ENCODE peak calls at places on chromosomes 7 and 10, in seven cellular contexts. W, K, B, M, Q, O and G are unnamed samples. For H4K20me1, the result is how much of the 10 kb centered on the place peaks cover.

GRCh38 chr10:27742926-27743735 is 2.5 kb downstream of the MKX start:
- DNase-seq in W (no peak), K (no peak), B (no peak), M (no peak), Q (peak), O (no peak), G (peak)

GRCh38 chr10:47456794-47457527 is 27.0 kb downstream of the ANXA8 start:
- DNase-seq in W (no peak), K (no peak), B (no peak), M (no peak), Q (peak), O (peak), G (no peak)

GRCh38 chr7:50339990-50340500 is 35.5 kb downstream of the IKZF1 start:
- DNase-seq in W (no peak), K (no peak), B (no peak), M (peak), Q (no peak), O (no peak), G (no peak)

GRCh38 chr10:50805981-50806622 is 66.4 kb downstream of the ASAH2B start:
- DNase-seq in W (no peak), K (no peak), B (no peak), M (no peak), Q (no peak), O (no peak), G (no peak)

GRCh38 chr10:4352566-4352961 is 473.4 kb upstream of the AKR1E2 start:
- DNase-seq in W (no peak), K (no peak), B (no peak), M (no peak), Q (no peak), O (no peak), G (peak)

GRCh38 chr10:33506838-33507661 is 172.6 kb upstream of the NRP1 start:
- DNase-seq in W (peak), K (peak), B (no peak), M (no peak), Q (no peak), O (no peak), G (peak)

GRCh38 chr7:135079068-135079467 is 68.8 kb upstream of the TMEM140 start:
- DNase-seq in W (no peak), K (no peak), B (no peak), M (no peak), Q (no peak), O (no peak), G (no peak)

GRCh38 chr7:98374285-98374680 is 26.6 kb downstream of the BAIAP2L1 start:
- DNase-seq in W (no peak), K (no peak), B (no peak), M (no peak), Q (no peak), O (no peak), G (no peak)

GRCh38 chr7:66871076-66871475 is 49.9 kb upstream of the TMEM248 start:
- DNase-seq in W (no peak), K (no peak), B (no peak), M (no peak), Q (no peak), O (no peak), G (no peak)

GRCh38 chr7:74672343-74672915 is 14.9 kb downstream of the GTF2I start:
- DNase-seq in W (no peak), K (no peak), B (no peak), M (no peak), Q (no peak), O (no peak), G (no peak)

GRCh38 chr10:130207205-130207604 is 71.0 kb downstream of the GLRX3 start:
- DNase-seq in W (no peak), K (no peak), B (no peak), M (no peak), Q (no peak), O (no peak), G (no peak)

GRCh38 chr10:113709221-113709838 is 29.6 kb downstream of the CASP7 start:
- DNase-seq in W (peak), K (no peak), B (no peak), M (no peak), Q (no peak), O (no peak), G (peak)

GRCh38 chr7:70417061-70417655 is 714.8 kb upstream of the GALNT17 start:
- DNase-seq in W (no peak), K (no peak), B (no peak), M (no peak), Q (peak), O (no peak), G (no peak)

GRCh38 chr7:126179916-126180315 is 1072.8 kb downstream of the GRM8 start:
- DNase-seq in W (no peak), K (no peak), B (no peak), M (no peak), Q (no peak), O (no peak), G (no peak)

GRCh38 chr7:85386460-85386859 is 199.6 kb upstream of the SEMA3D start:
- DNase-seq in W (no peak), K (no peak), B (no peak), M (no peak), Q (no peak), O (no peak), G (no peak)

GRCh38 chr7:32506266-32507054 is 11.2 kb downstream of the AVL9 start:
- DNase-seq in W (peak), K (no peak), B (peak), M (peak), Q (no peak), O (peak), G (peak)

GRCh38 chr10:123970207-123970926 is 78.8 kb upstream of the CPXM2 start:
- DNase-seq in W (no peak), K (no peak), B (no peak), M (no peak), Q (peak), O (no peak), G (no peak)

GRCh38 chr7:26958834-26959233 is 94.4 kb upstream of the SKAP2 start:
- DNase-seq in W (peak), K (no peak), B (peak), M (no peak), Q (no peak), O (peak), G (peak)

GRCh38 chr7:47188653-47189315 is 393.1 kb downstream of the TNS3 start:
- DNase-seq in W (no peak), K (no peak), B (no peak), M (peak), Q (no peak), O (no peak), G (no peak)

GRCh38 chr10:3924344-3924743 is 139.3 kb upstream of the KLF6 start:
- DNase-seq in W (peak), K (no peak), B (no peak), M (no peak), Q (no peak), O (no peak), G (peak)

GRCh38 chr7:27453702-27454405 is 208.8 kb downstream of the HIBADH start:
- DNase-seq in W (peak), K (no peak), B (no peak), M (no peak), Q (no peak), O (peak), G (peak)

DNA sequence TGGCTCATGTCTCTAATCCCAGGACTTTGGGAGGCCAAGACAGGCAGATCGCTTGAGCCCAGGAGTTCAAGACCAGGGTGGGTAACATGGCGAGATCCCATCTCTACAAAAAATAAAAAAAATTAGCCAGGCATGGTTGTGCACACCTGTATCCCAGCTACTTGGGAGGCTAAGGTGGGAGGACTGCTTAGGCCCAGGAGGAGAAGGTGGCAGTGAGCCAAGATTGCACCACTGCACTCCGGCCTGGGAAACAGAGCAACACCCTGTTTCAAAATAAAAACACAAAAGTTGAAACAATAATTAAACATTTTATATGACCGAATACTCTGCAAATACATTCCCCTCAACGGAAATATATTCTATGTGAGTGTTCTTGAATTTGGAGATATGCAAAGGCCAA is 40.3 kb downstream of the JMJD1C start:
- DNase-seq in W (no peak), K (no peak), B (no peak), M (no peak), Q (no peak), O (no peak), G (no peak)
- H4K20me1 ChIP-seq in W (under half), K (under half), B (under half), M (under half), Q (under half), O (under half), G (under half)

DNA sequence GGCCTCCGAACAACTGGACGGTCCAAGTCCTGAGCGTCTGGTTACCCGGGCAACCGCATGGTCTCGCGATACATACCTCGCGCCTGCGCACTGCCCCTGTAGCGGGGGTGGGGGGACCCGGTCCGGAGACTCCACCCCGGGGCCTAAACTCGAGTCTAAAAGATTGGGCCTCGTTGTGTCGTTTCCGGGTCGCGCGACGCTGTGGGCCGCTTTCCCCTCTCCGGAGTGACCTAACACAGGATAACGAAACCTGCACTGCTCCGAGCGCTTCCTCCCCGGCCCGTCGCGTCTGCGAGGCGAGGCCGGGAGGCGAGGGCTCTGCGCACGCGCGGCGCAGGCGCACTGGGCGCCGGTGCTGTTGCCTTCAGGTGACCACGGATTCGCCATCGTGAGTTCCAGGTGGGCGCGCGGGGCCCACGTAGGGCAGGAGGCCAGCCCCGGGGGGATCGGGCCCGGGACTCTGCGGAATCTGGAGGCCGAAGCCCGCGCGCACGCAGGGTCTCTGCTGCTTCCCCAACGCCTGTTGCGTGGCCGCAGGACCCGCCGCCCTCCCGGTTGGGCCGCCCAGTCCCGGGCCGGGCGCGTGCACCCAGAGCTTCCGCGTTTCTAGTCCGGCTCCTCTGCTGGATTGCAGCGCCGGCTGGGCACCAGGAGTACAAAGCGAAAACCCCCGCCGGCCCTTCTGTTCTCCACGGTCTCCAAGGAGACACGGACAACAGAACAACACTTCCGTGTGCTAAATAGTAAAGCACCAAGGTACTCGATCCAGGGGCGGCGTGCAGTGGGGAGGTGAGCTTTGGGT is at the start of gene RPP38:
- DNase-seq in W (peak), K (peak), B (peak), M (peak), Q (peak), O (peak), G (peak)
- TF ChIP-seq POLR2A in W (peak), K (peak), B (peak), M (peak), Q (peak), O (peak), G (peak)

GRCh38 chr7:131530137-131530536 is 26.3 kb downstream of the PODXL start:
- DNase-seq in W (no peak), K (no peak), B (no peak), M (no peak), Q (no peak), O (no peak), G (no peak)

GRCh38 chr7:131529617-131530016 is 26.8 kb downstream of the PODXL start:
- DNase-seq in W (no peak), K (no peak), B (no peak), M (no peak), Q (no peak), O (no peak), G (no peak)

GRCh38 chr7:131525820-131526219 is 30.6 kb downstream of the PODXL start:
- DNase-seq in W (peak), K (no peak), B (no peak), M (no peak), Q (no peak), O (no peak), G (peak)

GRCh38 chr7:131529179-131529578 is 27.2 kb downstream of the PODXL start:
- DNase-seq in W (no peak), K (no peak), B (no peak), M (no peak), Q (no peak), O (no peak), G (peak)

GRCh38 chr7:131527462-131527861 is 29.0 kb downstream of the PODXL start:
- DNase-seq in W (no peak), K (no peak), B (no peak), M (no peak), Q (no peak), O (no peak), G (no peak)
- H4K20me1 ChIP-seq in W (under half), K (under half), B (under half), M (under half), Q (under half), O (under half), G (under half)

GRCh38 chr10:71157435-71157834 is 54.9 kb upstream of the UNC5B start:
- DNase-seq in W (no peak), K (no peak), B (no peak), M (no peak), Q (no peak), O (no peak), G (no peak)
- TF ChIP-seq POLR2A in W (no peak), K (no peak), B (no peak), M (no peak), Q (no peak), O (no peak), G (no peak)

GRCh38 chr10:117550042-117550441 is 7.5 kb downstream of the EMX2 start:
- DNase-seq in W (no peak), K (no peak), B (no peak), M (no peak), Q (no peak), O (no peak), G (no peak)
- H4K20me1 ChIP-seq in W (under half), K (under half), B (under half), M (under half), Q (under half), O (under half), G (under half)

GRCh38 chr10:70602665-70603438 is at the start of gene PRF1:
- DNase-seq in W (no peak), K (no peak), B (no peak), M (peak), Q (peak), O (peak), G (no peak)
- TF ChIP-seq POLR2A in W (no peak), K (no peak), B (no peak), M (no peak), Q (no peak), O (no peak), G (no peak)

GRCh38 chr7:45048748-45049147 is 40.0 kb downstream of the NACAD start:
- DNase-seq in W (no peak), K (no peak), B (no peak), M (no peak), Q (no peak), O (no peak), G (no peak)
- H4K20me1 ChIP-seq in W (under half), K (under half), B (under half), M (under half), Q (under half), O (under half), G (under half)

DNA sequence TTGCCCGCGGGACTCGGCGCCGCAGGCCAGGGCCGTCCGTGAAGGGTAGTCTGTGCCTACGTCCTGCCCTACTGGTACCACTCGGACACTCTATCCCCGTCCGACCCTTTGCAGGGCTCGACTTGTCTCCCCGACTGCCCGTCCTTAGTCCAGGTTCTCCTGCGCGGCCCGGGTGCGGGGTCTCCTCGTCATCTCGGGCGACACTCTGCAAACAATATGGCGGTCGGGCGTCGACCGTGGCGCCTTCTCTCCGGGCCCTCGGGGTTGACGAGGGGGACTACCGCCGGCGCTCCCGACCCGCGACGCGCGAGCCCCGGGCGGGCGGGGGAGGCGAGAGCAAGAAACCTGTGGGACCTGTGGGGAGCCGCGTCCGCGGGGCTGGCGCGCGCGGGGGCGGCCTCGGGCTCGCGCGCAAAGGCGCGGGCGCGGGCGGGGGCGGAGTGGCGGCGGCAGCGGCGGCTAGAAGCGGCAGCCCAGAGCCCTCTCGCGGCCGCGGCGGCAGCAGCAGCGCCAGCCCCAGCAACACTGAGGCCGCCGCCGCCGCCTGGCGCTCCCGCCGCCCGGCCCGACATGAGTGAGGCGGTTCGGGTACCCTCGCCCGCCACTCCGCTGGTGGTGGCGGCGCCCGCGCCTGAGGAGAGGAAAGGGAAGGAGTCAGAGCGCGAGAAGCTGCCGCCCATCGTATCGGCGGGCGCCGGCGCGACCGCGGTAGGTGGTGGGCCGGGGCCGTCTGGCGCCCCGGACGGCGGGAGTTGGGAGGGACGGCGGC is at the start of gene HECTD2:
- DNase-seq in W (peak), K (no peak), B (peak), M (peak), Q (peak), O (peak), G (peak)
- TF ChIP-seq POLR2A in W (peak), K (peak), B (peak), M (peak), Q (peak), O (peak), G (no peak)

DNA sequence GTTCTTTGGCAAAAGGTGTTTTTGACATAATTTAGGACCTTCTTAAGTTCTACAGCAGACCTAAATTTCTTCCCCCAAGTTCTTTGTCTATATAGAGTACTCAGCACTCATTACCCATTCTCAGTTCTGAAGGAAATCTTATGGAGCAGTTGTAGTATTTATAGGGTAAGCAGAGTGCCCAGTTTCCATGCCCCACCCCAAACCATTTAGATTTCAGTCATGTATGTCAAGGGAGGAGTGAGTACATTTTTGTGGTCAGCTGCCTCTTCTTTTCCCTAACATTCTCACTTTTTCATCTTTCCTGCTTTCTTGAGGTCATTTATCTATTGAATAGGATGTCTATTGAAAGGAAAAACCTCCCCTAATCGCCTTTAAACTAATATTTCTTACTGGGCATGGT is 83.3 kb downstream of the KAT6B start:
- DNase-seq in W (peak), K (no peak), B (no peak), M (no peak), Q (no peak), O (no peak), G (no peak)
- H4K20me1 ChIP-seq in W (under half), K (under half), B (under half), M (under half), Q (under half), O (under half), G (under half)